ENCODE peak calls at places on chromosomes 6 and 20, in nine cellular contexts. C is CD8-positive, alpha-beta memory T cell; Z is testis; Q is dorsolateral prefrontal cortex; G is H9; J is right cardiac atrium; X is transverse colon; P is breast epithelium; Y is GM23248. D is an unnamed sample.

GRCh38 chr6:32529697-32530429 is at the start of gene HLA-DRB5:
- DNase-seq in Z (peak; percentile 12), P (peak; percentile 37), C (peak; percentile 1), J (no peak), G (no peak), X (peak; percentile 15), Y (no peak), Q (no peak), D (no peak)

GRCh38 chr20:17504326-17504897 is 26.8 kb downstream of the BFSP1 start:
- DNase-seq in Y (no peak), X (no peak), Q (peak; percentile 49), J (peak; percentile 67), G (peak; percentile 51), Z (no peak), C (no peak), P (no peak), D (no peak)

GRCh38 chr6:135438907-135439535 is 58.5 kb downstream of the AHI1 start:
- DNase-seq in Z (no peak), X (no peak), Q (no peak), C (no peak), P (no peak), J (no peak), G (no peak), Y (peak; percentile 34), D (no peak)

GRCh38 chr20:59587570-59587969 is 16.8 kb upstream of the PHACTR3 start:
- DNase-seq in P (no peak), X (no peak), C (no peak), Q (no peak), J (no peak), Z (no peak), G (no peak), Y (no peak), D (no peak)

GRCh38 chr6:52125139-52125538 is 37.7 kb upstream of the PKHD1 start:
- DNase-seq in Y (no peak), X (no peak), J (no peak), Z (no peak), G (no peak), C (no peak), Q (no peak), P (no peak), D (no peak)

GRCh38 chr6:158040804-158041347 is 59.2 kb downstream of the SYNJ2 start:
- DNase-seq in P (no peak), Z (no peak), C (no peak), J (peak; percentile 61), Y (peak; percentile 57), G (no peak), X (no peak), Q (peak; percentile 37), D (no peak)

GRCh38 chr6:92023410-92023940 is 1395.9 kb downstream of the EPHA7 start:
- DNase-seq in X (no peak), Y (no peak), J (no peak), P (no peak), Z (no peak), C (no peak), G (no peak), Q (no peak), D (no peak)

GRCh38 chr6:33315753-33316602 is 1.6 kb downstream of the ZBTB22 start:
- DNase-seq in Y (no peak), G (no peak), J (no peak), P (no peak), Z (no peak), X (no peak), C (no peak), Q (no peak), D (no peak)

GRCh38 chr20:51380401-51381385 is 161.8 kb downstream of the NFATC2 start:
- DNase-seq in P (no peak), G (no peak), C (no peak), J (no peak), Q (no peak), X (no peak), Y (no peak), Z (no peak), D (no peak)

GRCh38 chr6:151482290-151482689 is 11.5 kb upstream of the CCDC170 start:
- DNase-seq in J (no peak), C (no peak), P (no peak), Y (peak; percentile 53), X (no peak), G (no peak), Q (no peak), Z (no peak), D (no peak)

GRCh38 chr6:42511803-42512422 is 51.9 kb upstream of the UBR2 start:
- DNase-seq in Q (no peak), G (no peak), C (no peak), Z (no peak), Y (peak; percentile 80), P (no peak), J (no peak), X (no peak), D (no peak)

GRCh38 chr6:10259676-10260075 is 155.2 kb downstream of the TFAP2A start:
- DNase-seq in Q (no peak), Z (no peak), P (no peak), J (no peak), C (no peak), X (no peak), Y (no peak), G (no peak), D (no peak)

GRCh38 chr20:32285621-32286334 is 8.3 kb downstream of the KIF3B start:
- DNase-seq in Z (no peak), X (peak; percentile 40), Y (peak; percentile 72), J (no peak), Q (no peak), P (no peak), G (no peak), C (peak; percentile 8), D (no peak)

GRCh38 chr6:168555618-168556273 is 114.8 kb downstream of the SMOC2 start:
- DNase-seq in J (no peak), Z (no peak), P (no peak), C (no peak), Y (no peak), G (no peak), Q (no peak), X (no peak), D (no peak)

GRCh38 chr6:32329141-32329540 is 42.6 kb downstream of the TSBP1 start:
- DNase-seq in P (no peak), G (no peak), C (no peak), Q (no peak), Y (no peak), Z (no peak), J (no peak), X (no peak), D (no peak)

GRCh38 chr20:35329435-35330139 is 37.4 kb upstream of the FAM83C start:
- DNase-seq in X (peak; percentile 58), Y (peak; percentile 51), C (no peak), Q (no peak), J (no peak), P (no peak), G (peak; percentile 84), Z (no peak), D (no peak)

GRCh38 chr20:25076731-25077609 is 5.0 kb downstream of the VSX1 start:
- DNase-seq in G (peak; percentile 36), Y (peak; percentile 60), Q (no peak), X (peak; percentile 53), P (no peak), J (no peak), C (no peak), Z (peak; percentile 43), D (no peak)

GRCh38 chr6:46054531-46054930 is 38.9 kb upstream of the CLIC5 start:
- DNase-seq in C (no peak), Y (no peak), G (no peak), P (no peak), X (peak; percentile 65), Z (no peak), Q (no peak), J (no peak), D (no peak)

GRCh38 chr6:126603410-126603809 is 263.5 kb downstream of the CENPW start:
- DNase-seq in G (no peak), J (peak; percentile 5), X (no peak), P (no peak), C (no peak), Z (no peak), Y (no peak), Q (no peak), D (no peak)

DNA sequence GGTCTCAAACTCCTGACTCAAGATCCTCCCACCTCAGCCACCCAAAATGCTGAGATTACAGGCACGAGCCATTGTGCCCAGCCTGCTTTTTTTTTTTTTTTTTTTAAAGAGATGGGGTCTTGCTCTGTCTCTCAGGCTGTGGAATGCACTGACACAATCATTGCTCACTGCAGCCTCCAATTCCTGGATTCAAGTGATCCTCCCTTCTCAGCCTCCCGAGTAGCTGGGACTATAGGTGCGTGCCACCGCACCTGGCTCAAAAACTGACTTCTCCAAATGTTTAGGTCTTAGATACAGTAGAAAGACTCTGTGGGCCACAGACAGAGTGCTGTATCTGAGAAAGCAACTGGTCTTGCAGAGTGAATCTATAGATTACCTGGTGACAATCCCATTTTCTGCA is 31.1 kb upstream of the SLC4A11 start:
- DNase-seq in X (no peak), Z (no peak), Y (no peak), P (no peak), C (no peak), G (no peak), Q (no peak), J (no peak), D (no peak)
- H3K27ac ChIP-seq in X (no peak overlapping the region), Z (no peak overlapping the region), Y (no peak overlapping the region), P (no peak overlapping the region), C (no peak overlapping the region), G (no peak overlapping the region), Q (no peak overlapping the region), J (no peak overlapping the region), D (no peak overlapping the region)

GRCh38 chr6:20098267-20098876 is 113.9 kb downstream of the MBOAT1 start:
- DNase-seq in Z (no peak), C (no peak), Y (no peak), P (no peak), X (no peak), G (no peak), Q (no peak), J (no peak), D (no peak)

DNA sequence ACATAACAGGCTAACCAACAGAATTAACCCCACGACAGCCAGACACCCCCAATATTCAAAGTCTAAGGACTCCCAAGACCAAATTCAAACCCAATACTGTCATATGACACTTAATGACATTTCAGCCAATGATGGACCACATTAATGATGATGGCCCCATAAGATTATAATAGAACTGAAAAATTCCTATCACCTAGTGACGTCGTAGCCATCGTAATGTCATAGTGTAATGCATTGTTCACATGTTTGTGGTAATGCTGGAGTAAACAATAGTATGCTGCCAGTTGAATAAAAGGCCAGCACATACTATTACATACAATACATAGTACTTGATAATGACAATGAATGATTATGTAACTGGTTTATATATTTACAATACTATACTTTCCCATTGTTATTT is 109.6 kb downstream of the MBOAT1 start:
- DNase-seq in Y (no peak), Q (no peak), G (no peak), P (no peak), C (no peak), J (no peak), X (no peak), Z (no peak), D (no peak)
- H3K27ac ChIP-seq in Y (no peak overlapping the region), Q (no peak overlapping the region), G (no peak overlapping the region), P (no peak overlapping the region), C (no peak overlapping the region), J (no peak overlapping the region), X (no peak overlapping the region), Z (no peak overlapping the region), D (no peak overlapping the region)

GRCh38 chr20:22384978-22385377 is 199.4 kb downstream of the FOXA2 start:
- DNase-seq in J (no peak), G (no peak), X (no peak), Y (no peak), Z (no peak), P (no peak), Q (no peak), C (no peak), D (no peak)
- H3K27ac ChIP-seq in J (no peak overlapping the region), G (no peak overlapping the region), X (no peak overlapping the region), Y (no peak overlapping the region), Z (no peak overlapping the region), P (no peak overlapping the region), Q (no peak overlapping the region), C (no peak overlapping the region), D (no peak overlapping the region)

GRCh38 chr20:36677422-36677771 is 31.4 kb upstream of the SLA2 start:
- DNase-seq in X (no peak), Q (no peak), Y (no peak), P (no peak), J (no peak), G (no peak), Z (no peak), C (no peak), D (no peak)
- H3K27ac ChIP-seq in X (no peak overlapping the region), Q (no peak overlapping the region), Y (no peak overlapping the region), P (no peak overlapping the region), J (no peak overlapping the region), G (no peak overlapping the region), Z (no peak overlapping the region), C (no peak overlapping the region), D (no peak overlapping the region)

D was measured in substantia nigra.